ENCODE peak calls at places on chromosome 11, in eight cellular contexts. A is HCT116, J is HepG2, N is OCI-LY7, R is cardiac fibroblast, H is sigmoid colon, M is psoas muscle, E is GM23338. V is an unnamed sample.

GRCh38 chr11:12979928-12980689 is 29.0 kb upstream of the RASSF10 start:
- DNase-seq in A (no peak), H (no peak), E (no peak), M (no peak), R (no peak), J (peak), N (no peak), V (no peak)

GRCh38 chr11:129998107-129998506 is 4.5 kb downstream of the PRDM10 start:
- DNase-seq in H (no peak), J (no peak), E (no peak), M (no peak), A (no peak), R (no peak), N (no peak), V (no peak)

GRCh38 chr11:5380740-5381342 is 2.8 kb upstream of the OR51M1 start:
- DNase-seq in E (peak), R (peak), A (peak), J (peak), N (peak), M (no peak), H (no peak), V (peak)

GRCh38 chr11:110463153-110463552 is 33.4 kb downstream of the FDX1 start:
- DNase-seq in J (no peak), R (peak), A (no peak), H (no peak), M (peak), N (peak), E (peak), V (peak)

GRCh38 chr11:7612056-7612660 is 61.1 kb downstream of the CYB5R2 start:
- DNase-seq in M (no peak), J (no peak), R (no peak), H (no peak), A (no peak), N (no peak), E (no peak), V (no peak)

GRCh38 chr11:85316967-85317366 is 310.2 kb downstream of the DLG2 start:
- DNase-seq in M (no peak), R (no peak), N (peak), A (no peak), H (no peak), E (no peak), J (no peak), V (no peak)

GRCh38 chr11:57761301-57762234 is at the start of gene CTNND1:
- DNase-seq in N (no peak), A (peak), R (peak), M (peak), J (peak), E (peak), H (peak), V (peak)

GRCh38 chr11:21771097-21771496 is 421.8 kb upstream of the ANO5 start:
- DNase-seq in R (no peak), J (no peak), H (no peak), N (no peak), A (no peak), E (no peak), M (no peak), V (no peak)

GRCh38 chr11:62000539-62001446 is 33.4 kb upstream of the FTH1 start:
- DNase-seq in M (no peak), N (no peak), H (no peak), R (no peak), J (peak), E (no peak), A (no peak), V (no peak)

GRCh38 chr11:109775686-109776085 is 317.5 kb upstream of the ZC3H12C start:
- DNase-seq in A (no peak), M (no peak), R (no peak), E (peak), N (no peak), H (no peak), J (no peak), V (no peak)

GRCh38 chr11:63961608-63962412 is 12.6 kb upstream of the COX8A start:
- DNase-seq in N (no peak), R (peak), A (no peak), E (peak), M (peak), J (peak), H (peak), V (peak)

GRCh38 chr11:86208572-86208971 is 36.0 kb upstream of the EED start:
- DNase-seq in H (no peak), A (no peak), R (no peak), E (no peak), J (no peak), M (no peak), N (no peak), V (no peak)

GRCh38 chr11:89495951-89496350 is 4.8 kb upstream of the NOX4 start:
- DNase-seq in M (peak), E (no peak), A (no peak), R (peak), J (no peak), N (no peak), H (peak), V (peak)

GRCh38 chr11:89489930-89490329 is 1.2 kb downstream of the NOX4 start:
- DNase-seq in R (no peak), E (no peak), J (no peak), N (no peak), M (no peak), H (no peak), A (no peak), V (peak)

GRCh38 chr11:89487016-89487415 is 4.2 kb downstream of the NOX4 start:
- DNase-seq in M (no peak), R (no peak), J (no peak), N (no peak), E (no peak), A (no peak), H (no peak), V (peak)

DNA sequence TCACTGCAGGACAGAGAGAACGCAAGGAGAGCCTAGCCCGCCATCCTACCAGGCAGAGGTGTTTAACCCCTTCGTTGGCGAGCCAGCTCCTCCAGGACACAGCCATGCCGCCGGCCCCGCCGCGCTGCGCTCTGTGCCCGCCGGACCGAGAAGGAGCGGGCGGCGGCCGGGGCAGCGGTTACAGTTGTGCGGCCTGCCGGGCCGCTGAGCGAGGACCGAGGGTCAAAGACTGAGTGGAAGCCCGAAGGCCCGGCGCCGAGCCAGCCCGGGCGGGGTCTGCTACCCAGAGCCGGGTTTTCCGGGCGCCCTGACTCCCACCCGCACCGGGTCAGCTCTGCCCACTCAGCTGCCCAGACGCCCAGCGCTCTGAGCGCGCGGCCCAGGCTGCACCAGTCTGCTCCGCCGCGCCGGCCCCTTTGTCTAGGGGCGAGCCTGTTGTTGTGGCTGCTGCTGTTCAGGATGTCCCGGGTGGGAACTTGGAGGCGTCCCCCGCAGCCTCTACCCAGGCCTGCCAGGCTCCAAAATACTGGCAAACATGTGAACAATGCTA is at the start of gene NOX4:
- DNase-seq in R (peak), H (peak), M (peak), N (no peak), J (no peak), E (peak), A (no peak), V (peak)
- H3K4me3 ChIP-seq in R (peak), H (peak), M (peak), N (no peak), J (no peak), E (peak), A (no peak), V (peak)

GRCh38 chr11:65538232-65538914 is 13.5 kb downstream of the SCYL1 start:
- DNase-seq in H (peak), A (no peak), J (no peak), R (no peak), E (peak), N (no peak), M (no peak), V (no peak)

GRCh38 chr11:65539401-65540289 is 14.8 kb downstream of the SCYL1 start:
- DNase-seq in M (no peak), N (peak), J (no peak), A (peak), H (peak), E (peak), R (no peak), V (no peak)

GRCh38 chr11:65537620-65538231 is 12.8 kb downstream of the SCYL1 start:
- DNase-seq in H (peak), A (no peak), R (no peak), E (no peak), N (no peak), J (no peak), M (no peak), V (no peak)

GRCh38 chr11:65540290-65541092 is 15.6 kb downstream of the SCYL1 start:
- DNase-seq in J (no peak), M (peak), E (peak), R (peak), H (peak), N (peak), A (peak), V (peak)

DNA sequence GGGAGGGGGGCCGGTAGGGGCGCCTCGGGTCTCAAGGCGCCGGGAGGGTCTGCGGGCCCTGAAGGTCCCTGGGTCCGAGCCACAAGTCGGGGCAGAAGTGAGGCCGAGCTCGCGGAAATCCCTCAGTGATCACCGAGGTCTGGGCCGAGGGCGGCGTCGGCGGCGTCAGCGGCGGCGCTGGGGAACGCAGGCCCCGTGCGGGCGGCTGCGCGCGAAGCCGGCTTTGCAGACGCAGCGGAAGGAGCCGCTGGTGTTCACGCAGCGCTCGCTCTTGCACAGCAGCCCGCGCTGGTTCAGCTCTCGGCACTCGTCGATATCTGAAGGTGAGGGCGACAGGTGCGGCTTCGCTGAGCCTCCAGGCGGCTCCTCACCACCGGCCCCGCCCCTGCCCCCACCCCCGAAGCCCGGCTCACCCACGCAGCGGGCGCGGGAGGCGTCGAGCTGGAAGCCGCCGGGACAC is 14.1 kb downstream of the SCYL1 start:
- DNase-seq in J (no peak), M (no peak), E (peak), A (no peak), H (no peak), N (no peak), R (no peak), V (no peak)
- TF ChIP-seq CTCF in J (no peak), M (no peak), E (no peak), A (no peak), H (no peak), N (no peak), R (no peak), V (no peak)

GRCh38 chr11:83610996-83611395 is 324.8 kb upstream of the CCDC90B start:
- DNase-seq in M (no peak), J (no peak), R (no peak), N (no peak), H (no peak), A (no peak), E (no peak), V (no peak)
- H3K4me3 ChIP-seq in M (no peak), J (no peak), R (no peak), N (no peak), H (no peak), A (no peak), E (no peak), V (no peak)

GRCh38 chr11:789951-790350 is at the start of gene CEND1:
- DNase-seq in M (peak), A (no peak), E (peak), R (peak), J (no peak), N (peak), H (no peak), V (peak)

GRCh38 chr11:787084-787675 is 2.7 kb downstream of the CEND1 start:
- DNase-seq in E (no peak), R (no peak), H (no peak), A (no peak), M (no peak), N (no peak), J (no peak), V (no peak)

GRCh38 chr11:788953-789940 is 643 bp downstream of the CEND1 start:
- DNase-seq in M (peak), A (no peak), N (peak), J (no peak), R (no peak), H (no peak), E (peak), V (no peak)

GRCh38 chr11:786235-787083 is 3.4 kb downstream of the CEND1 start:
- DNase-seq in M (no peak), J (no peak), H (no peak), A (no peak), E (no peak), N (no peak), R (no peak), V (no peak)

GRCh38 chr11:788009-788640 is 1.8 kb downstream of the CEND1 start:
- DNase-seq in E (no peak), H (no peak), A (no peak), N (peak), M (peak), J (no peak), R (no peak), V (no peak)
- TF ChIP-seq CTCF in E (no peak), H (no peak), A (peak), N (peak), M (no peak), J (peak), R (no peak), V (peak)

GRCh38 chr11:44031549-44031948 is 16.2 kb upstream of the ACCSL start:
- DNase-seq in E (no peak), H (no peak), J (no peak), A (no peak), R (no peak), M (no peak), N (no peak), V (no peak)
- H3K4me3 ChIP-seq in E (no peak), H (no peak), J (no peak), A (no peak), R (no peak), M (no peak), N (no peak), V (no peak)

DNA sequence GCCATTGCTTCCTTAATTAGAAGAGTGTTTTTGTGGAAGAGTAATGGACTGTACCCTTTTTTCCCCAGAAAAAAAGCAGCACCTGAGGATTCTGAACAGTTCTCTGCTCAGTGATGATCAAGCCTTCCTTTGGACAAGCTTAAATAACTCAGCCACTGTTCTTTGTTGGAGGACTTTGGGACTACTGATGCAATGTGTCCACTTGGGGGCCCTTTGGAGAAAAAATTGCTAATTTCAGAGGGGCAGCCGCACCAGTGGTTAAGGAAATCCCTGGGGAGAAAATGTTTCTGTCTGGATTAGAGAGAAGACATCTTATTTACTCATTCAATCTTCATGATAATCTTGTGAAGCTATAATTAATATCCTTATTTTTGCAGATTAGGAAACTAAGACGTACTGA is 5.3 kb upstream of the KMT2A start:
- DNase-seq in E (no peak), H (no peak), J (peak), N (no peak), A (no peak), R (no peak), M (no peak), V (no peak)
- TF ChIP-seq CTCF in E (peak), H (no peak), J (peak), N (peak), A (peak), R (peak), M (no peak), V (no peak)

GRCh38 chr11:1864831-1865665 is 12.2 kb downstream of the LSP1 start:
- DNase-seq in N (no peak), E (no peak), J (no peak), R (no peak), M (peak), H (no peak), A (no peak), V (no peak)
- H3K4me3 ChIP-seq in N (no peak), E (no peak), J (no peak), R (peak), M (peak), H (peak), A (no peak), V (peak)

GRCh38 chr11:92941676-92942571 is 27.5 kb upstream of the MTNR1B start:
- DNase-seq in R (peak), M (no peak), E (peak), N (peak), J (peak), H (no peak), A (peak), V (peak)
- TF ChIP-seq CTCF in R (peak), M (peak), E (peak), N (peak), J (peak), H (peak), A (peak), V (peak)

GRCh38 chr11:47136921-47137320 is 39.8 kb downstream of the ARFGAP2 start:
- DNase-seq in R (no peak), H (peak), M (no peak), J (no peak), A (no peak), E (no peak), N (no peak), V (no peak)
- H3K4me3 ChIP-seq in R (no peak), H (no peak), M (no peak), J (no peak), A (no peak), E (no peak), N (no peak), V (no peak)

GRCh38 chr11:116485425-116485824 is 287.4 kb downstream of the BUD13 start:
- DNase-seq in R (no peak), M (no peak), J (peak), N (no peak), H (no peak), A (no peak), E (no peak), V (no peak)
- TF ChIP-seq CTCF in R (no peak), M (no peak), J (no peak), N (no peak), H (no peak), A (no peak), E (no peak), V (no peak)

V was measured in fibroblast of the aortic adventitia.